ENCODE peak calls at places on chromosome 13, in four cellular contexts. Z, X, U and R are unnamed samples.

GRCh38 chr13:99896712-99897440 is 74.7 kb downstream of the ZIC5 start:
- DNase-seq in U (no peak), X (no peak), Z (no peak), R (no peak)

GRCh38 chr13:37640499-37640898 is 41.9 kb upstream of the POSTN start:
- DNase-seq in X (no peak), U (peak), Z (no peak), R (no peak)

GRCh38 chr13:91347996-91348905 is 764 bp downstream of the MIR17HG start:
- DNase-seq in Z (peak), X (no peak), U (peak), R (peak)

GRCh38 chr13:102040812-102041211 is 361.0 kb downstream of the FGF14 start:
- DNase-seq in U (no peak), X (no peak), Z (no peak), R (no peak)

GRCh38 chr13:59038824-59039223 is 1124.9 kb downstream of the DIAPH3 start:
- DNase-seq in X (no peak), Z (no peak), U (peak), R (no peak)

GRCh38 chr13:30422056-30422914 is at the start of gene UBE2L5:
- DNase-seq in Z (peak), U (peak), X (peak), R (peak)

GRCh38 chr13:61779456-61779855 is 363.8 kb upstream of the PCDH20 start:
- DNase-seq in Z (no peak), X (no peak), U (no peak), R (no peak)

GRCh38 chr13:31862828-31863227 is 123.5 kb downstream of the RXFP2 start:
- DNase-seq in U (no peak), Z (no peak), X (no peak), R (no peak)

GRCh38 chr13:68667863-68668262 is 1437.7 kb upstream of the PCDH9 start:
- DNase-seq in Z (no peak), X (no peak), U (no peak), R (no peak)

GRCh38 chr13:98584668-98585397 is 7.9 kb upstream of the STK24 start:
- DNase-seq in U (peak), X (no peak), Z (no peak), R (no peak)

GRCh38 chr13:60755380-60756163 is 358.6 kb downstream of the TDRD3 start:
- DNase-seq in Z (no peak), U (no peak), X (no peak), R (no peak)
- TF ChIP-seq CTCF in Z (no peak), U (no peak), X (no peak), R (no peak)

GRCh38 chr13:106423530-106423929 is 111.9 kb downstream of the EFNB2 start:
- DNase-seq in U (no peak), X (no peak), Z (no peak), R (no peak)
- TF ChIP-seq CTCF in U (no peak), X (no peak), Z (no peak), R (no peak)

DNA sequence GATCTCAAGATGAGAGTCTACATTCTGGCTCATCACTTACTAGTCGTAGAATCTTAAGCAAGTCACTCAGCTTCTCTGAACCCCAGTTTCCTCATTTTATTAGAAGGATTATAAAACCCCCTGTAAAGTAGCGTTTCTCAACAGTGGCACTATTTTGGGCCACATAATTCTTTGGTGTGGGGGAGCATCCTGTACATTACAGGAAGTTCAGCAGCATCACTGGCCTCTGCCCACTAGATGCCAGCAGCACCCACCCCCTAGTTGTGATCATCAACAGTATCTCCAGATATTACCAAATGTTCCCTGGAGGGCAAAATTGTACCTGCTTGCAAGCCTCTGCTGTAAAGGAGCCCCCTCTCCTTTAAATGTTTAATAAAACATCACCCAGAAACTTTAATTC is 22.6 kb downstream of the STARD13 start:
- DNase-seq in U (no peak), X (no peak), Z (no peak), R (no peak)
- TF ChIP-seq CTCF in U (no peak), X (no peak), Z (no peak), R (no peak)

GRCh38 chr13:110273254-110273653 is 33.7 kb downstream of the COL4A1 start:
- DNase-seq in U (no peak), Z (no peak), X (no peak), R (no peak)

GRCh38 chr13:110276553-110276950 is 30.4 kb downstream of the COL4A1 start:
- DNase-seq in X (no peak), Z (no peak), U (no peak), R (no peak)

GRCh38 chr13:110272651-110273050 is 34.3 kb downstream of the COL4A1 start:
- DNase-seq in Z (no peak), U (no peak), X (no peak), R (no peak)

GRCh38 chr13:110275931-110276552 is 30.9 kb downstream of the COL4A1 start:
- DNase-seq in Z (peak), X (no peak), U (no peak), R (no peak)

DNA sequence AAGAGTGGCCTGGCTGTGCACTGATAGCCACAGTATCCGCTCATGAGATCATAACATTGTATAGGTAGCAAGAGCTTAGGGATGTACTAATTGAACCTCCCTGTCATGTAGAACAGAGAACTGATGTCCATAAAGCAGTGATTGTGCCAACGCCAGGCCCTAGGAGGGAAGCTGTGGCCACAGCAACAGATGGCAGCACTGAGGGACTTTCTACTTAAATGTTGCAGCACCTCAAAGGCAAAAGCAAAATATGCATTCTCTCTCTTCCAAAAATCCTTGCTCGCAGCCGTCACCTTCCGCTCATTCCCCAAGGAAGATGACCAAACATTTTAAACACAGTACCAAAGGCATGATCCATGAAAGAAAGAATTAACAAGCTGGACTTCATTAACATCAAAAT is 32.3 kb downstream of the COL4A1 start:
- DNase-seq in X (no peak), U (peak), Z (no peak), R (no peak)
- TF ChIP-seq CTCF in X (peak), U (peak), Z (no peak), R (no peak)

GRCh38 chr13:41941174-41941573 is 19.7 kb downstream of the VWA8 start:
- DNase-seq in X (no peak), Z (no peak), U (no peak), R (no peak)
- TF ChIP-seq CTCF in X (no peak), Z (no peak), U (no peak), R (no peak)

GRCh38 chr13:103772576-103772975 is 706.4 kb upstream of the SLC10A2 start:
- DNase-seq in U (no peak), Z (no peak), X (no peak), R (no peak)
- TF ChIP-seq CTCF in U (no peak), Z (no peak), X (no peak), R (no peak)

DNA sequence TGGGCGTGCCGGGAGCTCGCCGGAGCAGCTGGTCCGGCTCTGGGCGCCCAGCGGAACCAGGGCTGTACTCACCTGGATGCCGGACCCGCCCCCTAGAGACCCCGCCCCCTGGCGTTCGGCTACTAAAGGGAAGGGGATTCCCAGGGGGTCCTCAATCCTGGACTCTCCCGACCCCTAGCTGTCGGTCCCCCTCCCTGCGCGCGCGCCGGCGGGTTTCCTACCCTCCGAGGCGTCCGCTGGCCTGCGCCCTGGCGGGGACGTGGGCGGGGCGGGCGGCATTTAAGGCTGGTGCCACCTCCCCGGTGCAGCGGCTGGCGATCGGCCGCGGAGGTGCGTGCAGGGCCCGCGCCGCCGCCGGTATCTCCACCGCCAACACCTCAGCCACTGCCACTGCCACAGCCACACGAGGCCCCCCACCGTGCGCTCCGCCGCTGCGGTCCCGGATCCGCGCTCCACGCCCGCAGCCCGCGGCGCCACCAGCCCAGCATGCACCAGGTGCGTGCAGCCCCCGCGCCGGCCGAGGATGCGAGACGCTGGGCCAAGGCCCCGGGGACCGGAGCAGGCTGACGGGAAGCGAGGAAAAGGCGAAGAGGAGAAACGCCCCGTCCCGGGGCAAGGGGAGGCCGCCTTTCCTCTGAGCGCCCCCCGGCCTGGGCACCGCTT is at the start of gene ATP12A:
- DNase-seq in X (no peak), U (no peak), Z (no peak), R (peak)
- TF ChIP-seq CTCF in X (no peak), U (peak), Z (no peak), R (no peak)

DNA sequence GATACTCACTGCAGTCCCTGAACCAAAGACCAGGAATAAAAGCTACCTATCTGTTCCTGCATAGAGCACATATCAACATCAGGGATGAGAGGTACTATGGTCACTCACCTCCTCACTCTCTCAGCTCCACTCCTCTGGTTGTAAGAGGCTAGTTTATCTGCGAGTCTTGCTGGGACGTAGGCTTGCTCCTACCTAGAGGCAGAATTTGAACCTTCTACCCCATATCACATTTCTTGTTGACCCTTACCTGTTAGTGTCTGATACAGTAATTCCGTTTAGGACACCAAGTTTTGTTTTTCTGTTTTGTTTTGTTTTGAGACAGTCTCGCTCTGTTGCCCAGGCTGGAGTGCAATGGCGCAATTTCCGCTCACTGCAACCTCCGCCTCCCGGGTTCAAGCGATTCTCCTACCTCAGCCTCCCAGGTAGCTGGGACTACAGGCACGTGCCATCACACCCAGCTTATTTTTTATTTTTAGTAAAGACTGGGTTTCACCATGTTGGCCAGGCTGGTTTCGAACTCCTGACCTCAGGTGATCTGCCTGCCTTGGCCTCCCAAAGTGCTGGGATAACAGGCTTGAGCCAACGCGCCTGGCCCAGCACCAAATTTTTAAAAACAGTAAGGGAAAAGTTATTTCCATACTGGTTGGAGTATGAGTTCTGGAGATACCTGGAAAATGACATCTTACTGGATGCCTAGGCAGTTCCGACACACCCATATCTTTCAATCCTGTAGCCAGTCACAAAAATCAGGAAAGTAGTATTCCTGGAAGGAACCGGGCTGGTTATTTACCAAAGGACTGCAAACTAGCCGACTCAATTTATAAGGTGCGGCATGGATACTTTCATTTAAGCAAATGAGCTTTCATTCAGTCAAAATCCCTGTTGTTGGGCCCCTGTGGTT is 800 bp downstream of the EPSTI1 start:
- DNase-seq in U (no peak), Z (no peak), X (no peak), R (no peak)
- TF ChIP-seq CTCF in U (no peak), Z (no peak), X (no peak), R (no peak)